ENCODE peak calls at places on chromosomes 3 and 15, in four cellular contexts. U is WTC11, I is A549, K is K562. H is an unnamed sample.

GRCh38 chr3:52434080-52434479 is 10.8 kb downstream of the SEMA3G start:
- DNase-seq in U (no peak), I (no peak), K (no peak), H (no peak)

GRCh38 chr3:29335438-29335837 is 54.6 kb downstream of the RBMS3 start:
- DNase-seq in U (peak), I (peak), K (no peak), H (no peak)

GRCh38 chr15:73922186-73923151 is 3.8 kb upstream of the LOXL1 start:
- DNase-seq in U (peak), I (no peak), K (no peak), H (no peak)

GRCh38 chr3:5197470-5198312 is 10.2 kb downstream of the EDEM1 start:
- DNase-seq in U (no peak), I (no peak), K (no peak), H (no peak)

GRCh38 chr3:155252535-155252934 is 40.9 kb downstream of the STRIT1 start:
- DNase-seq in U (no peak), I (no peak), K (no peak), H (no peak)

GRCh38 chr3:115553796-115554495 is 69.4 kb upstream of the GAP43 start:
- DNase-seq in U (no peak), I (no peak), K (no peak), H (no peak)

GRCh38 chr3:127750226-127751031 is 71.9 kb downstream of the MGLL start:
- DNase-seq in U (no peak), I (no peak), K (no peak), H (no peak)

GRCh38 chr15:98800437-98801233 is 152.3 kb downstream of the IGF1R start:
- DNase-seq in U (peak), I (peak), K (no peak), H (peak)

GRCh38 chr3:13157986-13158385 is 84.8 kb upstream of the IQSEC1 start:
- DNase-seq in U (no peak), I (no peak), K (no peak), H (no peak)

GRCh38 chr3:182725372-182726251 is 67.7 kb upstream of the ATP11B start:
- DNase-seq in U (no peak), I (no peak), K (no peak), H (no peak)

GRCh38 chr3:120762575-120762974 is 20.0 kb downstream of the GTF2E1 start:
- DNase-seq in U (no peak), I (no peak), K (no peak), H (no peak)

GRCh38 chr3:120765830-120766511 is 23.4 kb downstream of the GTF2E1 start:
- DNase-seq in U (no peak), I (no peak), K (no peak), H (peak)

GRCh38 chr3:120766576-120766975 is 24.0 kb downstream of the GTF2E1 start:
- DNase-seq in U (no peak), I (no peak), K (no peak), H (no peak)

GRCh38 chr3:120763601-120764000 is 21.1 kb downstream of the GTF2E1 start:
- DNase-seq in U (no peak), I (no peak), K (no peak), H (no peak)

GRCh38 chr3:120764206-120764605 is 21.7 kb downstream of the GTF2E1 start:
- DNase-seq in U (no peak), I (no peak), K (no peak), H (no peak)
- TF ChIP-seq HMGXB4 in U (no peak), I (no peak), K (no peak), H (no peak)

DNA sequence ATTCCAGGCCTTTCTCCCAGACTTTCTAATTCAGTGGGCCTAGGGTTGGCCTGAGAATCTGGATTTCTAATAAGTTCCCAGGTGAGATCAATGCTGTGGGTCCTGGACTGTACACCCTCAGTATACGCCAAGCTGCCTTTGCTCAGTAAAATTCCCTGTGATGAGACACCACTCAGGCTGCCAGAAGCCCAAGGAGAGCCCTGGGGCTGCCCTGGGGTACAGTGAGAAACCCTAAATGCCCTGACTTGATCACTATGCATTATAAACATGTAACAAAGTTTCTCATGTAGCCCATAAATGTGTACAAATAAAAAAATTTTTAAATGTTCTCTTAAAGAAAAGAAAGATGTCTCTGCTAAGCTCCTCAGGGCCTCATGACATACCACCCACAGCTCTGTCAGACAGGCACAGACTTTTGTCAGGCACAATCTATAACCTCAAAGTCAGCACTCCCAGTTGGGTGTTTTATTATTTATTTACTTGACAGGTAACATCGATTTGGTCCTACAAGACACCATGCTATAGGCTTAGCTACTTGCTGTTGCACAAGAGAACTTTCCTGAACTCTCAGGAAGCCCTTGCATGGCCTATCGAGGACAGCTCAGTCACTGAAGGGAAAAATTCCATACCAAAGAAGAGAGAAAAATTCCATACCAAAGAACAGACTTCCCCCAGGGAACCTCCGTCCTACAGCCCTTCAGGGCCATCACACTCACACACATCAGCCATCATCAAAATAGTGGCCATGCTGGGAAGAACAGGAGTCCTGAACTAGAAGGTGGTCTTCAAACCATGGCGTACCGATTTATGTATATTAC is 22.7 kb downstream of the LARP6 start:
- DNase-seq in U (no peak), I (no peak), K (no peak), H (no peak)
- TF ChIP-seq HMGXB4 in U (no peak), I (no peak), K (no peak), H (no peak)

DNA sequence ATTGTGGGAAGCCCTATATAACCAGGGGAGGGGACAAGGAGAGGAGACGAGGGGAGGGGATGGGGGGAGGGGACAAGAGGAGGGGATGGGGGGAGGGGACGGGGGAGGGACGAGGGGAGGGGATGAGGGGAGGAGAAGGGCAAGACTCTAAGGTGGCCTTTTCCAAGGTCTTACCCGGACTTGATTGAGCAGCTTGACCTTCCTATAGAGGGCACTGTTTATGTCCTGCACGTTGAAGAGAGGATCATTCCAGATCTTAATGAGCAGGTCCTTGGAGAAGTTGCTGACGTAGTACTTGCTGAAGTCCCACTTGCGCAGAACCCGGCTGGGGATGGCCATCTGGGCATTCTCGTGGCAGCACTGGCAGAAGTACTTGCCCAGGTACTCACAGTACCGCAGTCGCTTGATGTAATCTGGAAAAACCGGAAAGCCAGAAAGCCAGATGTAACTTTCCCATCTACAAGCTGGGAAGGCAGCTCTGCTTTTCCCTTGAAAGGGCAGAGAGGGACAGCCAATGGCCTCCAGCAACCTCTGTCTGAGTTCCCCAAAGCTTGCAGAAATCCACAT is 55.7 kb downstream of the RUBCN start:
- DNase-seq in U (no peak), I (no peak), K (no peak), H (no peak)
- TF ChIP-seq HMGXB4 in U (no peak), I (no peak), K (no peak), H (no peak)

DNA sequence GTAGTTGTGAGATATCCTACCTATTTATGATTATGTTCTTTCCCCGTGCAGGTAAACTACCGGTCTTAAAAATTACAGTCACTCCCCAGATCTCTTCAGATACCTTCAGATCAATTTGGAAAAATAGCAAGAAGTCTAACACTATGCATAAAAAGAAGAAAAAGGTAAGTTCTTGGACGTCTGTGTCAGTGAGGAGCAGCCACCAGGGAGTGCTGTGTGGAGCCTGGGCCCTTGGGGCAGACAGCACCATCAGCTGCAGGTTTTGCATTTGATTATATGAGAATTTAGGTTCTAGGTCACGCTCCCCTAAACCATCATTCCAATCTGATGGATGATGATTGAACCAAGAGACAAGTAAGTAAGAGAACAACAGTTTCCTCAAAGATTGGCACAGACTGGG is 8.9 kb upstream of the RNF7 start:
- DNase-seq in U (peak), I (no peak), K (no peak), H (no peak)
- TF ChIP-seq HMGXB4 in U (no peak), I (no peak), K (no peak), H (no peak)

DNA sequence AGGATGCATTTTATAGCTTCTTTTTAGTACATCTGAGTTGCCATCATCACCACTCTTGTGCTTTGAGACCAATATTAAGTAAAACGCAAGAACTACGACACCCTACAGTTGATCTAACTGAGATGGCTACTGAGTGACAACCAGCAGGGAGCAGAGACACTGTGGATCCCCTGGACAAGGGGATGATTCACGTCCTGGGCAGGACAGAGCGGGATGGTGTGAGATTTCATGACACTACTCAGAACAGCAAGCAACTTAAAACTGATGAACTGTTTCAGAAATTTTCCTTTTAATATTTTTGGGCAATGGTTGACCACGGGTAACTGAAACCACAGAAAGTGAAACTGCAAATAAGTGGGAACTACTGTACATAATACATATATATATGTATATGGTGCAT is 299.2 kb downstream of the ADAMTS17 start:
- DNase-seq in U (no peak), I (no peak), K (no peak), H (no peak)
- TF ChIP-seq HMGXB4 in U (no peak), I (no peak), K (no peak), H (no peak)

GRCh38 chr3:43525941-43526607 is 95.7 kb downstream of the ANO10 start:
- DNase-seq in U (no peak), I (no peak), K (no peak), H (no peak)

GRCh38 chr3:43522702-43523362 is 99.0 kb downstream of the ANO10 start:
- DNase-seq in U (no peak), I (no peak), K (peak), H (peak)

GRCh38 chr3:43526956-43527355 is 94.9 kb downstream of the ANO10 start:
- DNase-seq in U (no peak), I (no peak), K (no peak), H (no peak)

GRCh38 chr3:43525376-43525775 is 96.4 kb downstream of the ANO10 start:
- DNase-seq in U (no peak), I (no peak), K (no peak), H (no peak)

GRCh38 chr3:43523454-43524053 is 98.3 kb downstream of the ANO10 start:
- DNase-seq in U (no peak), I (no peak), K (peak), H (peak)
- TF ChIP-seq HMGXB4 in U (no peak), I (no peak), K (no peak), H (no peak)

GRCh38 chr3:186520957-186521842 is 23.0 kb downstream of the CRYGS start:
- DNase-seq in U (peak), I (no peak), K (no peak), H (no peak)
- TF ChIP-seq HMGXB4 in U (no peak), I (no peak), K (no peak), H (no peak)

DNA sequence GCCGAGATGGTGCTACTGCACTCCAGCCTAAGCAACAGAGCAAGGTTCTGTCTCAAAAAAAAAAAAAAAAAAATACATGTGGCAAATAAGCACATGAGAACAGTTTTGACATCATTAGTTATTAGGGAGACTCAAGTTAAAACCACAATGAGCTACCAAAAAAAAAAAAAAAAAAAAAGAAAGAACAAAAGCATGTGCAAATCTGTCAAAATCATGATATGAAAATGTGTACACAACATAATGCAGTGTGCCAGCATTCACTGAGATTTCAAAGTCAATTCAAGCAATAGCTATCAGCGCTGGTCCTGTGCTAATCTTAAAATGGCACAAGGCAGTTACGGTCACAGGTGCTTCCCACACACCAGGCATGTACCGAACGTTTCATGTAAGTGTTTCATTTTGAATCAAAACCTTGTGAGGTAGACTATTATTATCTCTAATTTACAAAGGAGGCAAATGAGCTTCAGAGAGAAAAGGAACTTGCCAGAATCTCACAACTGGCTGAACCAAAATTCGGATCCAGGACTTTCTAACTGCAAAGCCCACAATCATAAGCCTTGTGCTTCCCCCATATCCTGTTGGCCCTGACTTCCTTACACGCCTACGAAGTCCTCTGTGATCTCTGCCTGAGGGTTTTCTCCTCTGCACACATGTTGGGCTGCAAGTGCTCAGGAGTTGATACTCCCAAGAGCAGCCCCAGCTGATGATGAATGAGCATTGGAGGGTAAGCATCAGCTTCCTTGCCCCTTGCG is 200.1 kb upstream of the PROK2 start:
- DNase-seq in U (no peak), I (no peak), K (no peak), H (no peak)
- TF ChIP-seq HMGXB4 in U (no peak), I (no peak), K (no peak), H (no peak)

DNA sequence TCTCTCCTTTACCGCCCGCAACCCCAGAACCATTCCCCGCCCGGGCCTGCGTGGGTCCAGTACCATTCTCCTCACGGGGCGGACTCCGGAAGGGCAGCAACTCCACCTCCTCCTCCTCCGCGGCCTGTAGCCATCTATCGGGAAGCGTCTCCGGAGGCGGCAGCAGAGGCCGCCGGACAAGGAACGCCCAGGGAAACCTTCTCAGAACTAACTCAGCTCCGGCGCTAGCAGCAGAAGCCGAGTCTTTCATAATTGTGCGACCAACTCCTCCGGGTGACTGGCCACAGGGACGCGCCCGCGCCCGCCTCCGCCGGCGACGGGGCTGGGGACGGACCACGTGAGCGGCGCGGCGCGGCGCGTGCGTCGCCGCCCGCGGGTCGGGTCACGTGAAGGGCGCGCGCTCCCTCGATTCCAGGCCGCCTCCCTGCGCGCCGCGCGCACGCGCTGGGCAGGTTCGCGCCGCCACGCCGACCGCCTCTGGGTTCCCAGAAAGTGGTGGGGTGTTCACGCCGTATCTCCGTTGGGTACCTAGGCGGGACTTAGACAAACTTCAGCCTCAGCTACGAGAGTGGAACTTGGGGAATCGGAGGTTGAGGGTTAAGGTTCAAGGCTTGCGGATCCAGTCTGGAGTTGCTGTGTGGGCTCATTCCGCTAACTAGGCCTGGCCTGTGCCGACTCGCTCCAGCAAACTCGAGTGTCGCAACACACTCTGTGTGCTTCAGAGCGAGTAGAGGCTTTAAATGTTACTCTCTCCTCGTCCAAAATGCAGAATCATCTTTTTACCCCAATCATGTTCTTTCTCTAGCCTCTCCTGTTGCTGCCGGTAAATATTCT is at the start of gene TRPM7:
- DNase-seq in U (peak), I (peak), K (peak), H (peak)
- TF ChIP-seq HMGXB4 in U (peak), I (peak), K (peak), H (peak)